ENCODE peak calls at places on chromosome X, in four cellular contexts. G is GM12865, Q is PC-9, H is HFFc6. Z is an unnamed sample.

GRCh38 chrX:76253432-76253831 is 80.6 kb downstream of the PBDC1 start:
- DNase-seq in G (peak; percentile 61), Q (no peak), H (peak; percentile 26), Z (no peak)

GRCh38 chrX:51281758-51282318 is 50.8 kb upstream of the NUDT10 start:
- DNase-seq in G (no peak), Q (no peak), H (no peak), Z (no peak)

GRCh38 chrX:26522501-26522900 is 306.5 kb downstream of the MAGEB5 start:
- DNase-seq in G (no peak), Q (no peak), H (no peak), Z (no peak)

GRCh38 chrX:35439692-35440091 is 358.4 kb upstream of the MAGEB16 start:
- DNase-seq in G (no peak), Q (no peak), H (no peak), Z (no peak)

GRCh38 chrX:12997898-12998687 is 23.2 kb downstream of the TMSB4X start:
- DNase-seq in G (peak; percentile 32), Q (no peak), H (no peak), Z (no peak)

GRCh38 chrX:17030580-17031285 is 84.3 kb downstream of the REPS2 start:
- DNase-seq in G (no peak), Q (no peak), H (no peak), Z (no peak)

GRCh38 chrX:154815274-154815818 is 10.1 kb upstream of the MPP1 start:
- DNase-seq in G (no peak), Q (no peak), H (no peak), Z (no peak)

GRCh38 chrX:2176733-2177132 is 324.0 kb downstream of the DHRSX start:
- DNase-seq in G (no peak), Q (no peak), H (no peak), Z (no peak)

GRCh38 chrX:12315526-12315925 is 177.3 kb downstream of the FRMPD4 start:
- DNase-seq in G (no peak), Q (no peak), H (no peak), Z (no peak)

GRCh38 chrX:119145241-119145653 is 17.6 kb upstream of the KIAA1210 start:
- DNase-seq in G (peak; percentile 8), Q (no peak), H (no peak), Z (no peak)

GRCh38 chrX:107542500-107542899 is 85.8 kb upstream of the PRPS1 start:
- DNase-seq in G (peak; percentile 8), Q (no peak), H (no peak), Z (no peak)

GRCh38 chrX:22666441-22666840 is 333.3 kb upstream of the DDX53 start:
- DNase-seq in G (peak; percentile 18), Q (no peak), H (no peak), Z (no peak)

GRCh38 chrX:64190136-64190740 is 15.3 kb downstream of the AMER1 start:
- DNase-seq in G (no peak), Q (no peak), H (no peak), Z (no peak)

GRCh38 chrX:37347420-37347819 is 1.7 kb upstream of the PRRG1 start:
- DNase-seq in G (no peak), Q (no peak), H (peak; percentile 9), Z (no peak)

GRCh38 chrX:39899876-39900787 is 197.6 kb downstream of the BCOR start:
- DNase-seq in G (no peak), Q (no peak), H (no peak), Z (no peak)

DNA sequence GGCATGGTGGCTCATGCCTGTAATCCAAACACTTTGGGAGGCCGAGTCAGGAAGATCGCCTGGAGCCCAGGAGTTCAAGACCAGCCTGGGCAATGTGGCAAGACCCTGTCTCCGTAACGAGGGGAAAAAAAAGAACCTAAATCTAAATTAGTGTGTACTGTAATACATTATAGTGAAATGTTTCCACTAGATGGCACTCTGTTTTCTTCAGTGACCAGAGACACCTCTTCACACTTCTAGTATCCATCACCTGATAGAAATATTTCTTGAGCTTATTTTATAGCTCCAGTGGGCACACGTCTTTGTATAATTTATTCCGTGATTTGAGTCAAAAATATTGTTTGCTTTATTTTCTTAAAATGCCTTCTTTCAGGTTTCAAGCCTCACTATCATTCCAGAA is 600.9 kb upstream of the DIPK2B start:
- DNase-seq in G (peak; percentile 21), Q (no peak), H (no peak), Z (no peak)
- TF ChIP-seq CTCF in G (no peak), Q (peak; percentile 24), H (peak; percentile 70), Z (peak; percentile 37)

DNA sequence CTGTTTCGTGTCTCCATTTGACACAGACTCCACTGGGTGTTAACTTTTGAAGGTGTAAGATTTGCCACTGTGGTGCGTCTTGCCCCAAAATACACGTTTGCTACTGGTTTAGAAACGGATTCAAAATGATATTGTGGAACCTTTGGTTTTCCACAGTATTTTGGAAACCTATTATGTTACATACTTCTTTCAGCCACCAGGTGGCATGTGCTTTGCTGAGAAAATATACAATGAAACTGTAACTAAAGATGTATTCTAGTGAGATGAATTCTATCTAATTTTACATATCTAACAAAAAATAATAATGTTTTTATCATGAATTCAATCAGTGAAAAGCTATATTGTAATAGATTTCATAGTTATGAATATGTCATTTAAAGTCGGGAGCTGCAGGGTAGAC is 28.4 kb upstream of the SLITRK4 start:
- DNase-seq in G (peak; percentile 3), Q (no peak), H (no peak), Z (no peak)
- TF ChIP-seq CTCF in G (peak; percentile 33), Q (peak; percentile 79), H (peak; percentile 75), Z (peak; percentile 49)

DNA sequence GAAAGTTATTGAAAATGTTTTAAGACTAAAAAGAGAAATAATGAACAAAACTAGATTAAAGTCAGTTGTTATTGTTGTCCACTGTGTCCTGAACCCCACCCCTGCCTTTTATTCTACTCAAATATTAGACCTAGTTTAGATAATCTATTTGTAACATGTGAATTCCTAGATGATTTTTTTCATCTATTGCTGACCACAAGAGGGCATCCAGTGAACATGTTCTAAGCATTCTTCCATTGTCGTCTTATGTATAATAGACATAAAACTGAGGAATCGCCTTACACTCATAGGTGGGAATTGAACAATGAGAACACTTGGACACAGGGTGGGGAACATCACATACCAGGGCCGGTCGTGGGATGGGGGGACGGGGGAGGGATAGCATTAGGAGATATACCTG is 36.4 kb upstream of the HPRT1 start:
- DNase-seq in G (peak; percentile 2), Q (no peak), H (peak; percentile 20), Z (no peak)
- TF ChIP-seq CTCF in G (no peak), Q (peak; percentile 71), H (peak; percentile 67), Z (peak; percentile 24)

GRCh38 chrX:100647739-100648138 is 3.7 kb downstream of the SRPX2 start:
- DNase-seq in G (no peak), Q (no peak), H (no peak), Z (no peak)
- TF ChIP-seq CTCF in G (no peak), Q (no peak), H (no peak), Z (no peak)

GRCh38 chrX:551306-551705 is 79.3 kb upstream of the SHOX start:
- DNase-seq in G (no peak), Q (no peak), H (no peak), Z (no peak)
- TF ChIP-seq CTCF in G (no peak), Q (no peak), H (no peak), Z (no peak)

DNA sequence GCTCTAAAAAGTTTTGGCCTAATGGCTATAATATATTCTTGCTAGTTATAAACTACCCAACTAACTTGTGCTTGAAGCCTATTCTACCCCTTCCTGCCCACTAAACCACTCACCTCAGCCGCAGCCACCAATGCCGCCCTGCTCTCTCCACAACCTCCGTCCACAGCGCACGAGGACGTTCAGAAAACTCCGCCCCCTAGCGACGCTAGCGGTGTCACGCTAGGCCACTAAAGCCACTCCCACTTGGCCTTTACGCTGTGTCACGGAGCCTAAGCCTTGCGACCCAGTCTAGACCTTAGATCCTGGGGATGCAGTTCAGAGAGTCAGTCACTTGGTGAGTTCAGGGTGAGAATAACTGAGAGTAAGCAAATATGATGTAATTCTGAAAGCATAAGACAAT is at the start of gene TEX11:
- DNase-seq in G (no peak), Q (no peak), H (no peak), Z (no peak)
- TF ChIP-seq CTCF in G (no peak), Q (no peak), H (no peak), Z (no peak)

GRCh38 chrX:56228914-56229313 is 3.2 kb upstream of the KLF8 start:
- DNase-seq in G (no peak), Q (no peak), H (no peak), Z (no peak)

GRCh38 chrX:56232221-56233082 is at the start of gene KLF8:
- DNase-seq in G (peak; percentile 78), Q (peak; percentile 62), H (no peak), Z (peak; percentile 34)

GRCh38 chrX:56233100-56233499 is 944 bp downstream of the KLF8 start:
- DNase-seq in G (peak; percentile 14), Q (no peak), H (no peak), Z (no peak)

GRCh38 chrX:56231706-56232105 is 450 bp upstream of the KLF8 start:
- DNase-seq in G (no peak), Q (no peak), H (no peak), Z (no peak)

GRCh38 chrX:56233682-56234081 is 1.5 kb downstream of the KLF8 start:
- DNase-seq in G (peak; percentile 88), Q (peak; percentile 82), H (no peak), Z (no peak)
- TF ChIP-seq CTCF in G (peak; percentile 12), Q (no peak), H (no peak), Z (peak; percentile 13)

GRCh38 chrX:11210397-11210796 is 82.8 kb upstream of the AMELX start:
- DNase-seq in G (no peak), Q (no peak), H (no peak), Z (no peak)
- TF ChIP-seq CTCF in G (no peak), Q (no peak), H (no peak), Z (no peak)

GRCh38 chrX:120773801-120774200 is 101.9 kb downstream of the CT47B1 start:
- DNase-seq in G (no peak), Q (no peak), H (no peak), Z (no peak)

GRCh38 chrX:120768681-120769080 is 107.0 kb downstream of the CT47B1 start:
- DNase-seq in G (no peak), Q (peak; percentile 76), H (peak; percentile 12), Z (no peak)

GRCh38 chrX:120768254-120768653 is 107.4 kb downstream of the CT47B1 start:
- DNase-seq in G (no peak), Q (no peak), H (no peak), Z (no peak)

GRCh38 chrX:120774611-120775010 is 101.1 kb downstream of the CT47B1 start:
- DNase-seq in G (no peak), Q (no peak), H (no peak), Z (no peak)

GRCh38 chrX:120769576-120770341 is 105.9 kb downstream of the CT47B1 start:
- DNase-seq in G (peak; percentile 50), Q (peak; percentile 89), H (peak; percentile 49), Z (peak; percentile 13)
- TF ChIP-seq CTCF in G (peak; percentile 19), Q (peak; percentile 62), H (peak; percentile 71), Z (peak; percentile 35)